ENCODE peak calls at places on chromosomes 5 and 9, in nine cellular contexts. Z, Y, V, C, X, O, G, U and S are unnamed samples.

GRCh38 chr5:95823241-95823737 is 763 bp upstream of the GLRX start:
- DNase-seq in X (no peak), U (no peak), V (no peak), C (no peak), G (no peak), Z (no peak), O (no peak), Y (no peak), S (no peak)

GRCh38 chr5:73454379-73455036 is 5.9 kb upstream of the FOXD1 start:
- DNase-seq in V (peak), G (no peak), Z (peak), Y (no peak), C (no peak), U (no peak), O (no peak), X (peak), S (peak)

GRCh38 chr9:115591584-115591984 is 473.6 kb upstream of the TNC start:
- DNase-seq in O (peak), G (peak), U (no peak), Y (peak), X (peak), V (peak), C (no peak), Z (peak), S (peak)

GRCh38 chr5:99544326-99544725 is 615.5 kb upstream of the CHD1 start:
- DNase-seq in V (no peak), O (no peak), U (no peak), Z (no peak), G (no peak), Y (no peak), C (no peak), X (no peak), S (no peak)

GRCh38 chr9:36268007-36268427 is 9.8 kb upstream of the GNE start:
- DNase-seq in C (no peak), X (peak), Z (no peak), O (no peak), Y (no peak), G (no peak), U (no peak), V (peak), S (no peak)

GRCh38 chr9:89657765-89658164 is 53.0 kb downstream of the GADD45G start:
- DNase-seq in U (no peak), G (no peak), X (no peak), V (no peak), O (no peak), Y (no peak), C (no peak), Z (no peak), S (no peak)

GRCh38 chr5:181205735-181206401 is 872 bp upstream of the TRIM7 start:
- DNase-seq in O (peak), V (peak), G (no peak), C (no peak), U (no peak), Y (no peak), Z (no peak), X (peak), S (peak)

GRCh38 chr5:137761560-137761959 is 7.4 kb upstream of the HNRNPA0 start:
- DNase-seq in V (no peak), O (no peak), G (no peak), X (no peak), U (no peak), Y (no peak), Z (no peak), C (no peak), S (no peak)

GRCh38 chr9:120856700-120857099 is 14.0 kb upstream of the PSMD5 start:
- DNase-seq in C (no peak), V (no peak), O (no peak), Y (no peak), X (no peak), U (no peak), Z (no peak), G (peak), S (peak)

GRCh38 chr9:70995511-70995910 is 125.9 kb downstream of the TRPM3 start:
- DNase-seq in C (no peak), X (no peak), Y (no peak), Z (no peak), V (no peak), G (no peak), U (no peak), O (no peak), S (no peak)

GRCh38 chr5:66993448-66993847 is 203.2 kb downstream of the CD180 start:
- DNase-seq in C (no peak), G (no peak), Z (no peak), V (no peak), Y (no peak), U (no peak), O (no peak), X (no peak), S (no peak)

GRCh38 chr9:16328349-16328748 is 542.1 kb downstream of the BNC2 start:
- DNase-seq in U (no peak), V (peak), X (no peak), O (no peak), G (no peak), Z (no peak), C (no peak), Y (no peak), S (no peak)

GRCh38 chr9:125361837-125362531 is 100.4 kb downstream of the GAPVD1 start:
- DNase-seq in C (no peak), X (peak), V (peak), Z (no peak), O (no peak), Y (no peak), G (no peak), U (no peak), S (no peak)

GRCh38 chr5:93422652-93423332 is 158.2 kb downstream of the NR2F1-AS1 start:
- DNase-seq in U (no peak), O (no peak), V (no peak), Z (no peak), Y (no peak), G (no peak), C (no peak), X (no peak), S (no peak)

GRCh38 chr9:12819436-12820185 is 44.8 kb downstream of the LURAP1L start:
- DNase-seq in Y (no peak), G (no peak), X (no peak), O (no peak), C (no peak), Z (no peak), V (no peak), U (no peak), S (no peak)

GRCh38 chr5:73126381-73126780 is 6.0 kb downstream of the TMEM171 start:
- DNase-seq in O (no peak), U (no peak), G (no peak), X (peak), Y (no peak), C (peak), V (no peak), Z (no peak), S (no peak)

GRCh38 chr5:141001466-141001853 is 35.2 kb downstream of the PCDHAC2 start:
- DNase-seq in Z (no peak), Y (no peak), G (peak), V (no peak), C (no peak), U (no peak), O (no peak), X (no peak), S (no peak)

GRCh38 chr9:129879103-129879699 is 43.9 kb downstream of the USP20 start:
- DNase-seq in X (no peak), C (no peak), Y (no peak), U (no peak), O (no peak), Z (no peak), G (no peak), V (no peak), S (no peak)

GRCh38 chr9:264231-264630 is 49.6 kb downstream of the DOCK8 start:
- DNase-seq in Y (no peak), G (no peak), U (no peak), C (no peak), O (no peak), Z (no peak), X (no peak), V (no peak), S (no peak)

GRCh38 chr5:171308453-171309275 is at the start of gene TLX3:
- DNase-seq in G (no peak), O (no peak), V (peak), Y (no peak), Z (no peak), U (no peak), C (no peak), X (peak), S (no peak)

GRCh38 chr5:91469517-91470165 is 86.5 kb upstream of the ARRDC3 start:
- DNase-seq in C (no peak), O (no peak), U (no peak), G (no peak), Z (no peak), V (no peak), Y (no peak), X (no peak), S (no peak)

GRCh38 chr5:14326035-14326909 is 183.1 kb downstream of the TRIO start:
- DNase-seq in Z (no peak), G (no peak), C (no peak), U (no peak), V (no peak), Y (no peak), X (no peak), O (no peak), S (no peak)

GRCh38 chr9:80707120-80707519 is 982.2 kb downstream of the TLE1 start:
- DNase-seq in Y (no peak), C (no peak), Z (peak), O (no peak), U (no peak), X (peak), G (no peak), V (peak), S (no peak)

GRCh38 chr9:105432247-105432857 is 15.5 kb upstream of the FSD1L start:
- DNase-seq in V (no peak), O (no peak), G (no peak), Z (no peak), U (no peak), X (no peak), Y (no peak), C (no peak), S (no peak)

GRCh38 chr9:5468850-5469249 is 18.5 kb downstream of the CD274 start:
- DNase-seq in V (no peak), Z (no peak), C (no peak), U (no peak), O (no peak), G (no peak), X (no peak), Y (no peak), S (no peak)

GRCh38 chr9:134181648-134182034 is 17.3 kb upstream of the RNU6ATAC start:
- DNase-seq in X (no peak), V (no peak), G (no peak), Z (no peak), O (peak), Y (no peak), C (peak), U (no peak), S (no peak)

GRCh38 chr9:84293001-84293798 is 47.4 kb downstream of the SLC28A3 start:
- DNase-seq in U (peak), O (no peak), Y (no peak), X (no peak), V (no peak), C (no peak), Z (no peak), G (no peak), S (no peak)

GRCh38 chr5:67063791-67064190 is 132.8 kb downstream of the CD180 start:
- DNase-seq in X (peak), O (no peak), Y (no peak), U (no peak), C (no peak), V (peak), Z (no peak), G (no peak), S (no peak)

GRCh38 chr9:86521936-86522335 is 167.7 kb upstream of the TUT7 start:
- DNase-seq in V (peak), O (no peak), X (peak), Z (no peak), G (no peak), Y (no peak), C (no peak), U (no peak), S (no peak)

GRCh38 chr9:96100385-96100978 is 201.5 kb downstream of the HSD17B3 start:
- DNase-seq in O (no peak), Y (no peak), X (peak), C (no peak), Z (no peak), G (no peak), V (peak), U (no peak), S (no peak)

GRCh38 chr5:143086851-143087637 is 316.4 kb downstream of the NR3C1 start:
- DNase-seq in V (no peak), Y (no peak), C (no peak), Z (no peak), G (no peak), U (no peak), O (no peak), X (peak), S (no peak)

GRCh38 chr5:1416856-1417469 is 28.3 kb downstream of the SLC6A3 start:
- DNase-seq in O (peak), G (peak), Y (no peak), V (no peak), Z (no peak), U (no peak), C (no peak), X (no peak), S (no peak)

GRCh38 chr5:14396071-14396470 is 185.5 kb upstream of the OTULINL start:
- DNase-seq in Z (no peak), U (no peak), V (no peak), Y (no peak), O (no peak), G (no peak), X (no peak), C (no peak), S (no peak)

GRCh38 chr9:98652302-98652701 is 56.4 kb downstream of the GABBR2 start:
- DNase-seq in C (no peak), G (no peak), O (no peak), Y (no peak), X (no peak), U (no peak), V (no peak), Z (no peak), S (no peak)

GRCh38 chr9:108040783-108041182 is 551.2 kb upstream of the KLF4 start:
- DNase-seq in V (peak), Y (no peak), Z (peak), O (no peak), X (no peak), G (no peak), C (no peak), U (no peak), S (no peak)

GRCh38 chr9:129052592-129052991 is 16.2 kb downstream of the MIGA2 start:
- DNase-seq in G (peak), Z (no peak), O (no peak), C (no peak), Y (peak), V (no peak), X (no peak), U (no peak), S (peak)

GRCh38 chr5:60856059-60856458 is 12.0 kb upstream of the ELOVL7 start:
- DNase-seq in G (no peak), O (no peak), C (no peak), Y (no peak), X (peak), Z (no peak), V (peak), U (no peak), S (no peak)

GRCh38 chr5:28779161-28779754 is 1740.9 kb upstream of the CDH9 start:
- DNase-seq in X (peak), Y (no peak), Z (no peak), O (no peak), C (no peak), G (no peak), V (no peak), U (no peak), S (no peak)

GRCh38 chr5:28780083-28780692 is 1741.8 kb upstream of the CDH9 start:
- DNase-seq in Y (no peak), X (no peak), G (no peak), V (no peak), O (no peak), Z (no peak), C (no peak), U (no peak), S (no peak)
- TF ChIP-seq CTCF in Y (no peak), X (no peak), G (no peak), V (no peak), O (no peak), Z (no peak), C (no peak), U (no peak), S (no peak)

GRCh38 chr9:4287886-4288588 is 11.8 kb downstream of the GLIS3 start:
- DNase-seq in X (no peak), G (no peak), U (no peak), V (no peak), Y (no peak), Z (no peak), O (no peak), C (no peak), S (no peak)

GRCh38 chr9:4286086-4286485 is 13.8 kb downstream of the GLIS3 start:
- DNase-seq in X (no peak), C (no peak), G (no peak), O (no peak), Y (no peak), Z (no peak), U (no peak), V (no peak), S (no peak)

GRCh38 chr9:4284925-4285324 is 14.9 kb downstream of the GLIS3 start:
- DNase-seq in X (no peak), O (no peak), Z (no peak), Y (no peak), C (no peak), V (no peak), U (no peak), G (no peak), S (no peak)

GRCh38 chr9:4289411-4290380 is 10.2 kb downstream of the GLIS3 start:
- DNase-seq in U (no peak), V (peak), C (no peak), Y (no peak), O (no peak), X (no peak), Z (no peak), G (no peak), S (no peak)

DNA sequence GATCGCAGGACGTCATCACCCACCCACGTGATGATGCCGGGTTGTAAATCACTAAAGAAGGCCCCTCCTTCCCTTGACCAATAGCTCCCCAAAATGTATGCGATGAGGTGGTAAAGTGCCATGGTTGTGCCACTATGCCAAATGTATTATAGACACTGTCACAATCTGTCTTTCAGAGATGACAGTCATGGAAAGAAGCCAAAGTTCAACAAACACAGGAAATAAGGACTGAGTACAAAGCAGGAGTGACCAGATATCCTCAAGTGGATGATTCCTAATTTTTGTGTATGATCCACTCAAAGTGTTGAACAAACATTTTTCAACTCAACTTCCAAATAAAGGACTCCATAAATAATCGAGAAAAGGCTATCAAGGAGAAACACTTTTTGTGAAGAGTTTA is 12.5 kb downstream of the GLIS3 start:
- DNase-seq in G (no peak), Z (no peak), U (no peak), X (no peak), C (no peak), O (no peak), V (no peak), Y (no peak), S (no peak)
- H3K27ac ChIP-seq in G (no peak), Z (no peak), U (no peak), X (no peak), C (no peak), O (no peak), V (no peak), Y (no peak), S (no peak)

GRCh38 chr5:56856779-56857178 is 41.4 kb downstream of the MAP3K1 start:
- DNase-seq in X (no peak), V (no peak), O (no peak), Z (no peak), C (no peak), Y (no peak), G (no peak), U (no peak), S (no peak)
- TF ChIP-seq CTCF in X (no peak), V (no peak), O (no peak), Z (no peak), C (no peak), Y (no peak), G (no peak), U (no peak), S (no peak)

GRCh38 chr9:33416996-33417395 is 14.6 kb upstream of the AQP7 start:
- DNase-seq in G (no peak), Y (no peak), C (no peak), V (no peak), X (no peak), O (no peak), U (no peak), Z (no peak), S (no peak)
- H3K27ac ChIP-seq in G (no peak), Y (no peak), C (no peak), V (no peak), X (no peak), O (no peak), U (peak), Z (no peak), S (no peak)